ENCODE peak calls at places on chromosome 13, in five cellular contexts. One of them, this sample, is unnamed.

GRCh38 chr13:26061947-26062346 is 10.1 kb upstream of the SHISA2 start:
- DNase-seq in aorta: no peak
- DNase-seq in K562: no peak
- DNase-seq in pancreas: no peak
- DNase-seq in body of pancreas: no peak
- DNase-seq in this sample: no peak

GRCh38 chr13:34857561-34857960 is 84.5 kb upstream of the NBEA start:
- DNase-seq in body of pancreas: no peak
- DNase-seq in K562: no peak
- DNase-seq in aorta: no peak
- DNase-seq in pancreas: no peak
- DNase-seq in this sample: no peak

GRCh38 chr13:98143157-98143553 is 261 bp downstream of the FARP1 start:
- DNase-seq in aorta: peak; percentile 87
- DNase-seq in body of pancreas: no peak
- DNase-seq in K562: no peak
- DNase-seq in pancreas: peak; percentile 84
- DNase-seq in this sample: no peak

GRCh38 chr13:32278456-32278855 is 36.7 kb downstream of the ZAR1L start:
- DNase-seq in body of pancreas: no peak
- DNase-seq in pancreas: no peak
- DNase-seq in aorta: no peak
- DNase-seq in K562: no peak
- DNase-seq in this sample: no peak

GRCh38 chr13:93789058-93789457 is 562.5 kb downstream of the GPC6 start:
- DNase-seq in aorta: no peak
- DNase-seq in body of pancreas: no peak
- DNase-seq in K562: no peak
- DNase-seq in pancreas: no peak
- DNase-seq in this sample: no peak

GRCh38 chr13:27296496-27296895 is 25.9 kb downstream of the RASL11A start:
- DNase-seq in K562: no peak
- DNase-seq in body of pancreas: no peak
- DNase-seq in aorta: no peak
- DNase-seq in pancreas: no peak
- DNase-seq in this sample: no peak

GRCh38 chr13:64538711-64539110 is 2691.4 kb downstream of the PCDH9 start:
- DNase-seq in body of pancreas: no peak
- DNase-seq in pancreas: no peak
- DNase-seq in K562: no peak
- DNase-seq in aorta: no peak
- DNase-seq in this sample: no peak

GRCh38 chr13:44758595-44759221 is 182.6 kb upstream of the TSC22D1 start:
- DNase-seq in pancreas: no peak
- DNase-seq in body of pancreas: peak; percentile 41
- DNase-seq in aorta: no peak
- DNase-seq in K562: no peak
- DNase-seq in this sample: no peak

GRCh38 chr13:67136157-67136556 is 94.0 kb downstream of the PCDH9 start:
- DNase-seq in body of pancreas: no peak
- DNase-seq in pancreas: no peak
- DNase-seq in K562: no peak
- DNase-seq in aorta: no peak
- DNase-seq in this sample: no peak

GRCh38 chr13:109883181-109884180 is 97.1 kb upstream of the IRS2 start:
- DNase-seq in body of pancreas: no peak
- DNase-seq in aorta: no peak
- DNase-seq in pancreas: no peak
- DNase-seq in K562: no peak
- DNase-seq in this sample: no peak

GRCh38 chr13:24124789-24125476 is 35.6 kb upstream of the SPATA13 start:
- DNase-seq in body of pancreas: no peak
- DNase-seq in pancreas: no peak
- DNase-seq in K562: no peak
- DNase-seq in aorta: no peak
- DNase-seq in this sample: no peak

GRCh38 chr13:73722120-73722519 is 412.1 kb downstream of the KLF12 start:
- DNase-seq in K562: no peak
- DNase-seq in aorta: no peak
- DNase-seq in body of pancreas: no peak
- DNase-seq in pancreas: no peak
- DNase-seq in this sample: no peak

GRCh38 chr13:84445776-84446175 is 563.5 kb upstream of the SLITRK1 start:
- DNase-seq in body of pancreas: no peak
- DNase-seq in K562: no peak
- DNase-seq in aorta: no peak
- DNase-seq in pancreas: no peak
- DNase-seq in this sample: no peak

GRCh38 chr13:99320693-99321481 is 13.7 kb upstream of the GPR183 start:
- DNase-seq in body of pancreas: no peak
- DNase-seq in K562: no peak
- DNase-seq in pancreas: no peak
- DNase-seq in aorta: no peak
- DNase-seq in this sample: no peak

GRCh38 chr13:33072282-33072681 is 56.1 kb downstream of the KL start:
- DNase-seq in body of pancreas: no peak
- DNase-seq in pancreas: no peak
- DNase-seq in aorta: no peak
- DNase-seq in K562: no peak
- DNase-seq in this sample: no peak

GRCh38 chr13:86409466-86410241 is 610.4 kb upstream of the SLITRK6 start:
- DNase-seq in K562: no peak
- DNase-seq in pancreas: peak; percentile 27
- DNase-seq in aorta: peak; percentile 32
- DNase-seq in body of pancreas: no peak
- DNase-seq in this sample: no peak

GRCh38 chr13:48891586-48891985 is 84.1 kb upstream of the FNDC3A start:
- DNase-seq in pancreas: no peak
- DNase-seq in aorta: no peak
- DNase-seq in K562: no peak
- DNase-seq in body of pancreas: peak; percentile 9
- DNase-seq in this sample: no peak

GRCh38 chr13:20182231-20182846 is 10.4 kb downstream of the GJB2 start:
- DNase-seq in aorta: no peak
- DNase-seq in pancreas: no peak
- DNase-seq in body of pancreas: peak; percentile 63
- DNase-seq in K562: peak; percentile 51
- DNase-seq in this sample: no peak

GRCh38 chr13:42266464-42266863 is 5.5 kb upstream of the AKAP11 start:
- DNase-seq in pancreas: no peak
- DNase-seq in K562: no peak
- DNase-seq in body of pancreas: no peak
- DNase-seq in aorta: no peak
- DNase-seq in this sample: no peak

GRCh38 chr13:35926859-35927530 is 204.2 kb downstream of the DCLK1 start:
- DNase-seq in pancreas: no peak
- DNase-seq in K562: no peak
- DNase-seq in aorta: no peak
- DNase-seq in body of pancreas: peak; percentile 10
- DNase-seq in this sample: peak; percentile 47

GRCh38 chr13:112771877-112772538 is 82.2 kb downstream of the ATP11A start:
- DNase-seq in pancreas: no peak
- DNase-seq in body of pancreas: peak; percentile 48
- DNase-seq in aorta: peak; percentile 69
- DNase-seq in K562: no peak
- DNase-seq in this sample: no peak
- H3K27ac ChIP-seq in pancreas: peak overlapping the region; percentile 5
- H3K27ac ChIP-seq in body of pancreas: no peak overlapping the region
- H3K27ac ChIP-seq in aorta: no peak overlapping the region
- H3K27ac ChIP-seq in K562: no peak overlapping the region
- H3K27ac ChIP-seq in this sample: no peak overlapping the region

GRCh38 chr13:75402787-75403186 is 79.2 kb downstream of the TBC1D4 start:
- DNase-seq in pancreas: no peak
- DNase-seq in K562: no peak
- DNase-seq in body of pancreas: no peak
- DNase-seq in aorta: no peak
- DNase-seq in this sample: peak; percentile 55
- H3K4me1 ChIP-seq in pancreas: no peaks in the 10 kb centered on the region
- H3K4me1 ChIP-seq in K562: no peaks in the 10 kb centered on the region
- H3K4me1 ChIP-seq in body of pancreas: peaks cover 13% of the 10 kb centered on the region
- H3K4me1 ChIP-seq in aorta: no peaks in the 10 kb centered on the region
- H3K4me1 ChIP-seq in this sample: peaks cover 90% of the 10 kb centered on the region

GRCh38 chr13:76711515-76712182 is 174.6 kb downstream of the KCTD12 start:
- DNase-seq in body of pancreas: peak; percentile 44
- DNase-seq in aorta: no peak
- DNase-seq in pancreas: no peak
- DNase-seq in K562: no peak
- DNase-seq in this sample: peak; percentile 15
- H3K27ac ChIP-seq in body of pancreas: no peak overlapping the region
- H3K27ac ChIP-seq in aorta: no peak overlapping the region
- H3K27ac ChIP-seq in pancreas: no peak overlapping the region
- H3K27ac ChIP-seq in K562: no peak overlapping the region
- H3K27ac ChIP-seq in this sample: no peak overlapping the region

GRCh38 chr13:50845211-50845610 is 1.7 kb upstream of the DLEU7 start:
- DNase-seq in pancreas: no peak
- DNase-seq in aorta: no peak
- DNase-seq in K562: no peak
- DNase-seq in body of pancreas: no peak
- DNase-seq in this sample: no peak

GRCh38 chr13:50844181-50844875 is 836 bp upstream of the DLEU7 start:
- DNase-seq in pancreas: no peak
- DNase-seq in K562: no peak
- DNase-seq in aorta: no peak
- DNase-seq in body of pancreas: no peak
- DNase-seq in this sample: no peak

GRCh38 chr13:50843256-50844043 is at the start of gene DLEU7:
- DNase-seq in body of pancreas: no peak
- DNase-seq in K562: no peak
- DNase-seq in aorta: peak; percentile 67
- DNase-seq in pancreas: peak; percentile 56
- DNase-seq in this sample: no peak

GRCh38 chr13:50842246-50842645 is 1.2 kb downstream of the DLEU7 start:
- DNase-seq in aorta: no peak
- DNase-seq in pancreas: no peak
- DNase-seq in K562: no peak
- DNase-seq in body of pancreas: no peak
- DNase-seq in this sample: no peak

DNA sequence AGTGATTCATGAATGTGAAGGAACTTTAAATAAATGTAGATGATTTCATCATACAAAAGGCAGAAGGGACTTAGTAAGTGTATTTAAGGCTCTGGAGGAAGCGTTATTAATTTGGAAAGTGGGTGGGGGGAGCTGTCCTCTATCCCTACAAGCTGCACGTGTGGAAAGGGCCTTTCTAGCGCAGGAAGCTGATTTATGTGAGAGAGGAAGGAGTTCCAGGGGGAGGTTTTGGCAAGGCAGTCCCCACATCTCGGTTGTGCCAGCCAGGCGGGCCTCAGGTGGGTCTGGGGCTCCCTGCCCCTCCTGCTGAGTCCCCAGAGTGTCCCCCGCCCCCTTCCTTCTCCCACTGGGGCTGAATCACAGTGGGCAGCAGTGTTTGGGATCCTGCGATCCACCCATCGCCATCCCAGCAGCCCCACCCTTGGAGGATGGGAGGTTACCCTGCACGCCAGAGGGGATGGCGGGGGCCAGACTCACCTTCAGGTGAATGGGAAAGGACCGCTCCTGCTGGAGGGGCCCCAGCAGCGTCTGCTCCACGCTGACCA is 709 bp downstream of the DLEU7 start:
- DNase-seq in pancreas: no peak
- DNase-seq in body of pancreas: no peak
- DNase-seq in K562: no peak
- DNase-seq in aorta: no peak
- DNase-seq in this sample: no peak
- H3K4me1 ChIP-seq in pancreas: no peaks in the 10 kb centered on the region
- H3K4me1 ChIP-seq in body of pancreas: peaks cover 10% of the 10 kb centered on the region
- H3K4me1 ChIP-seq in K562: no peaks in the 10 kb centered on the region
- H3K4me1 ChIP-seq in aorta: peaks cover 6% of the 10 kb centered on the region
- H3K4me1 ChIP-seq in this sample: no peaks in the 10 kb centered on the region

GRCh38 chr13:39306639-39307589 is 268.7 kb downstream of the NHLRC3 start:
- DNase-seq in K562: no peak
- DNase-seq in pancreas: no peak
- DNase-seq in body of pancreas: no peak
- DNase-seq in aorta: no peak
- DNase-seq in this sample: no peak
- H3K27ac ChIP-seq in K562: no peak overlapping the region
- H3K27ac ChIP-seq in pancreas: no peak overlapping the region
- H3K27ac ChIP-seq in body of pancreas: no peak overlapping the region
- H3K27ac ChIP-seq in aorta: no peak overlapping the region
- H3K27ac ChIP-seq in this sample: no peak overlapping the region

GRCh38 chr13:46170687-46171086 is 11.3 kb downstream of the LCP1 start:
- DNase-seq in pancreas: no peak
- DNase-seq in K562: no peak
- DNase-seq in aorta: no peak
- DNase-seq in body of pancreas: no peak
- DNase-seq in this sample: no peak

GRCh38 chr13:46171223-46171622 is 10.8 kb downstream of the LCP1 start:
- DNase-seq in K562: no peak
- DNase-seq in body of pancreas: no peak
- DNase-seq in aorta: no peak
- DNase-seq in pancreas: no peak
- DNase-seq in this sample: no peak

GRCh38 chr13:46172531-46172991 is 9.4 kb downstream of the LCP1 start:
- DNase-seq in body of pancreas: peak; percentile 28
- DNase-seq in K562: no peak
- DNase-seq in aorta: no peak
- DNase-seq in pancreas: no peak
- DNase-seq in this sample: no peak

GRCh38 chr13:46170268-46170667 is 11.7 kb downstream of the LCP1 start:
- DNase-seq in aorta: no peak
- DNase-seq in pancreas: no peak
- DNase-seq in K562: no peak
- DNase-seq in body of pancreas: peak; percentile 10
- DNase-seq in this sample: no peak

GRCh38 chr13:46171739-46172138 is 10.2 kb downstream of the LCP1 start:
- DNase-seq in aorta: no peak
- DNase-seq in body of pancreas: no peak
- DNase-seq in pancreas: no peak
- DNase-seq in K562: no peak
- DNase-seq in this sample: no peak
- H3K4me1 ChIP-seq in aorta: no peaks in the 10 kb centered on the region
- H3K4me1 ChIP-seq in body of pancreas: no peaks in the 10 kb centered on the region
- H3K4me1 ChIP-seq in pancreas: no peaks in the 10 kb centered on the region
- H3K4me1 ChIP-seq in K562: peaks cover 3% of the 10 kb centered on the region
- H3K4me1 ChIP-seq in this sample: no peaks in the 10 kb centered on the region